ENCODE peak calls at places on chromosome 6, in five cellular contexts. R is HCT116, C is HepG2, J is H1, A is GM12878. E is an unnamed sample.

GRCh38 chr6:70997379-70997778 is 40.5 kb upstream of the B3GAT2 start:
- DNase-seq in R (no peak), C (no peak), J (no peak), A (no peak), E (no peak)

GRCh38 chr6:137177611-137178010 is 4.2 kb upstream of the IL22RA2 start:
- DNase-seq in R (no peak), C (no peak), J (no peak), A (no peak), E (no peak)

GRCh38 chr6:64104051-64104450 is 468.4 kb downstream of the PHF3 start:
- DNase-seq in R (no peak), C (no peak), J (no peak), A (no peak), E (no peak)

GRCh38 chr6:42805297-42805861 is 23.5 kb downstream of the BICRAL start:
- DNase-seq in R (no peak), C (peak), J (no peak), A (no peak), E (no peak)

GRCh38 chr6:112899541-112899940 is 552.4 kb downstream of the RFPL4B start:
- DNase-seq in R (no peak), C (no peak), J (no peak), A (no peak), E (no peak)

GRCh38 chr6:135667694-135668455 is 170.3 kb upstream of the AHI1 start:
- DNase-seq in R (no peak), C (no peak), J (no peak), A (no peak), E (no peak)

GRCh38 chr6:99618649-99619408 is 12.2 kb downstream of the PRDM13 start:
- DNase-seq in R (no peak), C (no peak), J (no peak), A (no peak), E (no peak)

GRCh38 chr6:22727709-22728108 is 158.3 kb downstream of the HDGFL1 start:
- DNase-seq in R (no peak), C (no peak), J (no peak), A (no peak), E (no peak)

GRCh38 chr6:138428943-138429616 is 25.1 kb downstream of the HEBP2 start:
- DNase-seq in R (peak), C (peak), J (no peak), A (no peak), E (peak)

GRCh38 chr6:163814494-163815364 is 400.2 kb downstream of the QKI start:
- DNase-seq in R (no peak), C (no peak), J (no peak), A (peak), E (no peak)

GRCh38 chr6:111737065-111737521 is 131.4 kb upstream of the TRAF3IP2 start:
- DNase-seq in R (no peak), C (peak), J (no peak), A (no peak), E (no peak)

GRCh38 chr6:40299666-40300065 is 287.5 kb downstream of the LRFN2 start:
- DNase-seq in R (no peak), C (no peak), J (no peak), A (no peak), E (no peak)

GRCh38 chr6:29530671-29531310 is 28.7 kb downstream of the UBD start:
- DNase-seq in R (no peak), C (no peak), J (no peak), A (no peak), E (no peak)

GRCh38 chr6:7758456-7758855 is 32.6 kb downstream of the BMP6 start:
- DNase-seq in R (peak), C (no peak), J (no peak), A (no peak), E (no peak)

GRCh38 chr6:123306334-123306733 is 310.3 kb downstream of the CLVS2 start:
- DNase-seq in R (no peak), C (no peak), J (no peak), A (no peak), E (peak)

GRCh38 chr6:125323376-125323775 is 21.6 kb upstream of the HDDC2 start:
- DNase-seq in R (no peak), C (no peak), J (no peak), A (no peak), E (no peak)

GRCh38 chr6:42314571-42314950 is 96.9 kb upstream of the MRPS10 start:
- DNase-seq in R (no peak), C (no peak), J (no peak), A (no peak), E (no peak)

GRCh38 chr6:142725024-142725770 is 219.8 kb downstream of the HIVEP2 start:
- DNase-seq in R (no peak), C (no peak), J (no peak), A (no peak), E (no peak)

GRCh38 chr6:44662461-44663121 is 275.1 kb downstream of the CDC5L start:
- DNase-seq in R (no peak), C (peak), J (peak), A (no peak), E (no peak)

GRCh38 chr6:37168809-37169457 is 1.0 kb upstream of the PIM1 start:
- DNase-seq in R (no peak), C (no peak), J (no peak), A (no peak), E (peak)

GRCh38 chr6:127341471-127342202 is 1.8 kb downstream of the ECHDC1 start:
- DNase-seq in R (no peak), C (no peak), J (no peak), A (no peak), E (no peak)

GRCh38 chr6:7636151-7636550 is 46.2 kb downstream of the SNRNP48 start:
- DNase-seq in R (no peak), C (peak), J (no peak), A (no peak), E (no peak)

GRCh38 chr6:1850581-1851157 is 241.0 kb downstream of the FOXC1 start:
- DNase-seq in R (no peak), C (no peak), J (no peak), A (no peak), E (no peak)

GRCh38 chr6:37584654-37585522 is 85.2 kb upstream of the CCDC167 start:
- DNase-seq in R (no peak), C (no peak), J (no peak), A (no peak), E (no peak)

GRCh38 chr6:6332873-6333272 is 12.4 kb upstream of the F13A1 start:
- DNase-seq in R (no peak), C (no peak), J (no peak), A (peak), E (no peak)

GRCh38 chr6:6330407-6330806 is 9.9 kb upstream of the F13A1 start:
- DNase-seq in R (no peak), C (no peak), J (no peak), A (no peak), E (no peak)

GRCh38 chr6:6332240-6332639 is 11.8 kb upstream of the F13A1 start:
- DNase-seq in R (no peak), C (no peak), J (no peak), A (peak), E (no peak)

GRCh38 chr6:6331393-6331792 is 10.9 kb upstream of the F13A1 start:
- DNase-seq in R (no peak), C (no peak), J (no peak), A (peak), E (no peak)

GRCh38 chr6:6333498-6333897 is 13.0 kb upstream of the F13A1 start:
- DNase-seq in R (no peak), C (no peak), J (no peak), A (no peak), E (no peak)
- TF ChIP-seq ZNF274 in R (no peak), C (no peak), J (no peak), A (no peak), E (no peak)

GRCh38 chr6:158647501-158647900 is 2.4 kb upstream of the SYTL3 start:
- DNase-seq in R (no peak), C (no peak), J (no peak), A (no peak), E (no peak)

GRCh38 chr6:158648682-158649131 is 1.1 kb upstream of the SYTL3 start:
- DNase-seq in R (no peak), C (no peak), J (no peak), A (peak), E (no peak)

GRCh38 chr6:158645064-158646022 is 800 bp upstream of the DYNLT1 start:
- DNase-seq in R (no peak), C (no peak), J (no peak), A (no peak), E (no peak)

GRCh38 chr6:158646023-158646888 is 1.7 kb upstream of the DYNLT1 start:
- DNase-seq in R (no peak), C (no peak), J (no peak), A (no peak), E (no peak)

DNA sequence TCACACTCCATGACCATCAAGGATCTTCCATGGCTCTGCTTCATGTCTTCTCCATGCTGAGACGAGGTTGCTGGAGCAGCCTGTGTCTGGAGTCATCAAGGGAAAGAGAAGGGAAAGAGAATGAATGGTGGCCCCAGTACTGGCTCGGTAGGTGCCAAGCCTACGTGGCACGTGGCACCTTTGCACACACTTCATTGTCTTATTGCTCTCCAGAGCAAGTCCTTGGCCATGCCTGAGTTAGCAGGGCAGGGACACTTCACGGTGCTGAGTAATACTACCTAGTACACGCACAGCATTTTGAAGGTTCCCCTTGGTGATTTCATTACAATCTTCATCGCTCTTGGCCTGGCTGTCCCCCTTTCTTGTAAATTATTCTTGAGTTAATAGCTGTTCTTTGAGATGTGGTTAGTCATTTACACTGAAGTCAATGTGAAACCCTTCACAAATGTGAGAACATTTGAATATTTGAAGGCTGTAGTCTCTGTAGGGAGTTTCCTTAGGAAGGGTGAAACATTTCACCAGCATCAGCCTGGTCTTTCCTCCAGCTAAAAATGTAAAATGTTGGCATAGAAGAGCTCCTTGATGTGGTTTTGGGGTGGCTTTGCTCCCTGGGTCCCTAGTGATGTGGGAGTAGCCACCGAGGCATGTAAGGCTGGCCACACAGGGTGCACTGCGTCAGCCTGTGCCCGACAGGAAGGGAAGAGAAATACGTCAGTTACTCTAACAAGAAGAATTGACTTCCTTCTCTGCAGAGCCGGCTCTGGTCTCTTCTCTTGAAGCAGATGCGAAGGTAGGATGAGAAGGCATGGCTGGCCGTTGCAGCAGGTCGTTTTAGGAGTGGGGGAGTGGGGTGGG is at the start of gene SYTL3:
- DNase-seq in R (no peak), C (no peak), J (no peak), A (peak), E (no peak)
- TF ChIP-seq ATF3 in R (no peak), C (no peak), J (no peak), A (no peak), E (no peak)

DNA sequence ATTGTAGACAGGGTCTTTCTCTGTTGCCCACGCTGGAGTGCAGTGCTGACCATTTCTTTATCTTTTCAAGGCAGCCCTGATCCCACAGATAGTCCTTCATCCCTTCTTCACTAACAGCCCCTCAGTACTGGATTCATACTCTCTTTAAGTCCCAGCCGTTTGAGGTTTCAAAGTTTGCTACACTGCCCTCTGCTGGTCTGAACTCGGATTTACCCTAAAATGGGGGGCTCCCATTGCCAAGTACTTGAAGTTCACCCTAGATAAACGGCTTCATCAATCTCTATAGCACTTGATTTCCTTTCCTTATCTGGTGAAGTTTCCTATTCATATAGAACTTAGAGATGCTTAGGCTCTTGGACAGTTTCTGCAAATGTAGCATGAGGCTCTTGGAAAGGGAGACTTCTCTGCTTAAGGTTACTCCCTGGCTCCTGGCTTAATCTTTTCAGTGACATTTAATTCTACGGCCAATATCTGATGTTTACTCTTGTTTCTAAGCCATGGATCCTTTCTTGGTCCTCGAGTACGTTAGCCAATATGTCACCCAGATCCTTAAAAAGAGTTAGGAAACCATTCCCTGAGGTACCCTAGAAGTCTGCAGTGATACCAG is 21.4 kb upstream of the PREP start:
- DNase-seq in R (peak), C (peak), J (peak), A (no peak), E (peak)
- TF ChIP-seq ZNF274 in R (no peak), C (no peak), J (no peak), A (no peak), E (no peak)

DNA sequence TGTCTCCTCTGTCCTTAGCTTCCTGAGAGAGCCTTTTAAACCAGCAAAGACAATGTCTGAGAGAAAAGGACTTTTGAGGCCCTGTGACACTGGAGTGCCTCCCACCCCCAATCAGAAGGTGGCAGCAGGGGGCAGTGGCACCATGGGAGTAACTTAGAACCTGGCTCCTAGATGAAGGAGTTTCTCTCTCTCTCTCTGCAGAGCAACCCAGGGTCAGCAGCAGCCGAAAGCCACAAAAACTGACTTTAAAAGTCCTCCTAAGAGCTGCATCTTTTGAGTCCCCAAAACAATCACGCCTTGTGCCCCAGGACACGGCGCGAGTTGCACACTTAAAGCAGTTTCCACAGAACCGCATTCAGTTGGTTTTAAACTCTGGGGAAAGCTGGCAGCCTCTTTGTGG is 5.3 kb upstream of the TCP11 start:
- DNase-seq in R (peak), C (peak), J (no peak), A (no peak), E (no peak)
- TF ChIP-seq ATF3 in R (no peak), C (no peak), J (no peak), A (no peak), E (no peak)

GRCh38 chr6:155372256-155372655 is 58.0 kb upstream of the TFB1M start:
- DNase-seq in R (no peak), C (no peak), J (no peak), A (no peak), E (no peak)
- TF ChIP-seq ZNF274 in R (no peak), C (no peak), J (no peak), A (no peak), E (no peak)

DNA sequence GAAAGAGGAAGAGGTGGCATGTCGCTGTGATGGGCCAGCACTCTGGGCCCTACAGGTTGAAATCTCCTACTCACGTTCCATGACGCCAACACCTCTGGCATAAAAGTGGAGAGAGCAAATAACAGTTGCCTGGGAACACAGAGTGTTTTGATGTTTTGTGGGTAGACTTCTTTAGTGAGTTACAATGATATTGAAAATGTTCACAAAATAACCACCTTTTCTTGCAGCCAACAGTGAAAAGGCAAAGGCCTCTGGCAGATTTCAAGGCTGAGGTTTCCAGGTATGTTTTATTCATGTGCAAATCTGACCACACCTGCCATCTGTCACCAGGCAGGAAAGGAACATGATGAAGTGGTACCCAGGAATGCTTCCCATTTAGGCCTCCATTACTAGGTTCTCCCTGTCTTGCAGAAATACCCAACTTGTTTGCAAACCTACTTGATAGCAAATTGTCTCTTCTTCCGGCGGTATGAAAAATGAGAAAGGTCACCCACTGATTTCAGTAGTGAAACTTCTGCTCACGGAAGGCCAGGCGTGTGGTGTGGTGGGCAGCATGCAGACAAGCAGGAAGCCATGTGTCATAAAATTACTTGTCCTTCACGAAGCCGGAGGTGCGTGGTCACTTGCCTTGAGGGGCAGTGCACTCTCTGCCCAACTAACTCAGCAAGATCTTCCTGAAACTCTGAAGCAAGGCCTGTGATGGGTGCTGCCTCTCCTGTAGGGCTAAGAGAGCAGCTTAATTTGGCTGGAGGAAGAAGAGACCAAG is 299.1 kb upstream of the PRDM1 start:
- DNase-seq in R (no peak), C (no peak), J (no peak), A (peak), E (no peak)
- TF ChIP-seq ATF3 in R (no peak), C (no peak), J (no peak), A (no peak), E (no peak)